ENCODE peak calls at places on chromosomes 12 and 14, in nine cellular contexts. O is choroid plexus epithelial cell; C is GM20000; E is lower leg skin; Y is CD4-positive, alpha-beta T cell; Q is AG09309; V is foreskin fibroblast; J is fibroblast of mammary gland; Z is heart left ventricle. U is an unnamed sample.

GRCh38 chr14:105249175-105250007 is 1.1 kb downstream of the BTBD6 start:
- DNase-seq in Q (no peak), V (peak), C (no peak), O (peak), J (no peak), Y (no peak), Z (no peak), E (no peak), U (peak)

GRCh38 chr12:55818886-55819285 is 1.0 kb downstream of the ORMDL2 start:
- DNase-seq in Y (no peak), Z (no peak), V (peak), C (no peak), O (no peak), J (peak), Q (no peak), E (no peak), U (no peak)

GRCh38 chr12:5511644-5512584 is 80.0 kb downstream of the NTF3 start:
- DNase-seq in J (no peak), Z (no peak), Y (no peak), Q (no peak), E (peak), C (no peak), V (peak), O (peak), U (peak)

GRCh38 chr14:69794791-69795190 is 2.2 kb downstream of the SLC10A1 start:
- DNase-seq in Z (no peak), E (no peak), O (no peak), J (no peak), V (no peak), C (no peak), Y (no peak), Q (no peak), U (no peak)

GRCh38 chr12:104533134-104533533 is 76.4 kb downstream of the CHST11 start:
- DNase-seq in Y (no peak), C (no peak), J (no peak), Z (no peak), O (no peak), Q (no peak), V (no peak), E (no peak), U (no peak)

GRCh38 chr12:132827763-132828703 is 636 bp downstream of the GOLGA3 start:
- DNase-seq in O (peak), V (peak), Z (peak), C (peak), E (peak), J (peak), Y (no peak), Q (peak), U (no peak)

GRCh38 chr14:105313381-105314286 is 914 bp upstream of the PACS2 start:
- DNase-seq in Q (no peak), Y (no peak), E (peak), Z (no peak), O (no peak), V (peak), J (no peak), C (no peak), U (peak)

GRCh38 chr14:51014625-51015024 is 70.3 kb upstream of the PYGL start:
- DNase-seq in Q (no peak), E (no peak), Y (no peak), O (no peak), Z (no peak), J (peak), V (peak), C (no peak), U (no peak)

GRCh38 chr14:95679995-95680735 is 6.1 kb upstream of the TCL1B start:
- DNase-seq in Q (no peak), E (peak), C (peak), V (no peak), Z (no peak), Y (no peak), O (no peak), J (no peak), U (no peak)

GRCh38 chr12:32568241-32568640 is 110.9 kb upstream of the DNM1L start:
- DNase-seq in J (peak), C (no peak), V (peak), O (peak), Q (peak), Y (no peak), E (no peak), Z (no peak), U (no peak)

GRCh38 chr14:88189040-88189839 is 133.8 kb downstream of the KCNK10 start:
- DNase-seq in E (no peak), V (peak), Q (peak), Y (peak), Z (peak), J (peak), C (peak), O (peak), U (peak)

GRCh38 chr12:81627336-81628189 is 131.6 kb downstream of the PPFIA2 start:
- DNase-seq in O (peak), Y (no peak), E (no peak), Z (no peak), V (peak), Q (peak), C (peak), J (peak), U (no peak)

GRCh38 chr14:67529947-67530935 is 2.8 kb upstream of the PLEKHH1 start:
- DNase-seq in O (no peak), E (no peak), J (no peak), Y (no peak), Z (no peak), V (no peak), C (no peak), Q (no peak), U (no peak)

GRCh38 chr12:55865327-55865726 is 22.6 kb upstream of the MMP19 start:
- DNase-seq in C (no peak), E (no peak), O (no peak), Z (no peak), Q (no peak), J (no peak), V (no peak), Y (no peak), U (no peak)

DNA sequence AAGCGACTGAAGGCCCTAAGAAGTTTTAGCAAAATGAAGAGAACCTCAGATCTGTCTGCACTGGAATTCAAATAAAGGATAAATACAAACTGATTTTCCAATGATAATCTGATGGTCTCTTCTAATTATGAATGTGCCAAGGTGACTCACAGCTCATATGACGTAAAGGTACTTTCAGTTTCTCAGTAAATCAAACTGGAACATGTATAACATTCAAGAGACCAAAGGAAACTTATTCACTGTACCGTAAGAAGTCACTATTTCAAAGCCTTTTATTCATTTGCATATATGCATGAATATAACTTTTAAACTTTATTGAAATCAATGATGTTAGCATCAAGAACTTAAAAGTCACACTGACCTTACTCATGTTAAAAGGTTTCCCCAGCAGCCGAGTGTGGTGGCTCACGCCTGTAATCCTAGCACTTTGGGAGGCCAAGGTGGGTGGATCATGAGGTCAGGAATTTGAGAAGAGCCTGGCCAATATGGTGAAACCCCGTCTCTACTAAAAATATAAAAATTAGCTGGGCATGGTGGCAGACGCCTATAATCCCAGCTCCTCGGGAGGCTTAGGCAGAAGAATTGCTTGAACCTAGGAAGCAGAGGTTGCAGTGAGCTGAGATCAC is 52.2 kb downstream of the ATXN2 start:
- DNase-seq in Z (no peak), E (no peak), J (peak), V (peak), C (no peak), Y (no peak), O (peak), Q (no peak), U (no peak)
- TF ChIP-seq CTCF in Z (no peak), E (no peak), J (no peak), V (no peak), C (no peak), Y (no peak), O (no peak), Q (no peak), U (no peak)

DNA sequence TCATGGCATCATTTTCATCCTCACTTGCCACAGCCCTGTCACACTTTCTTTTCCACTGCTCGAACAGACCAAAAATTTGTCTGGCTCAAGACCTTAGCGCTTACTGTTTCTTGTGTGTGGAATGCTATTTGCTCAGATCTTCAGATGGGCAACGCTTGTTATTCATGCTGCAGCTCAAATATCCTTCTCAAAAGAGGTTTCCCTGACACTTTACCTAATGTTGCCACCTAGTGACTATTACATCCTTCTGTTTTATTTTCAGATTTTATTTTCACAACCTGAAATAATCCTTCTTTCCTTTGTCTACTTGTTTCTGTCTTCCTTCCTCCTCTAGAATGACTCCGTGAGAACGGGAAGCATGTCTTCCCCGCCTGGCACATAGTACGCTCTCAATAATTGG is 5.6 kb downstream of the FBXO33 start:
- DNase-seq in C (peak), Z (no peak), O (peak), V (peak), E (no peak), J (peak), Y (no peak), Q (peak), U (no peak)
- TF ChIP-seq CTCF in C (no peak), Z (peak), O (peak), V (peak), E (no peak), J (peak), Y (peak), Q (peak), U (peak)

GRCh38 chr12:13000935-13001724 is 1.1 kb upstream of the HEBP1 start:
- DNase-seq in V (peak), E (peak), Q (no peak), Y (peak), J (peak), O (peak), C (peak), Z (peak), U (peak)
- TF ChIP-seq CTCF in V (no peak), E (no peak), Q (peak), Y (peak), J (no peak), O (peak), C (no peak), Z (peak), U (peak)

GRCh38 chr12:39805651-39806050 is 186.0 kb upstream of the ABCD2 start:
- DNase-seq in J (no peak), Y (no peak), V (no peak), O (no peak), E (no peak), Z (no peak), Q (no peak), C (no peak), U (no peak)

GRCh38 chr12:39803151-39803550 is 183.5 kb upstream of the ABCD2 start:
- DNase-seq in C (no peak), Z (no peak), Q (no peak), J (no peak), V (no peak), Y (no peak), E (no peak), O (no peak), U (no peak)

GRCh38 chr12:39804479-39805241 is 185.1 kb upstream of the ABCD2 start:
- DNase-seq in O (peak), J (peak), C (no peak), V (no peak), E (no peak), Z (no peak), Q (no peak), Y (no peak), U (no peak)

DNA sequence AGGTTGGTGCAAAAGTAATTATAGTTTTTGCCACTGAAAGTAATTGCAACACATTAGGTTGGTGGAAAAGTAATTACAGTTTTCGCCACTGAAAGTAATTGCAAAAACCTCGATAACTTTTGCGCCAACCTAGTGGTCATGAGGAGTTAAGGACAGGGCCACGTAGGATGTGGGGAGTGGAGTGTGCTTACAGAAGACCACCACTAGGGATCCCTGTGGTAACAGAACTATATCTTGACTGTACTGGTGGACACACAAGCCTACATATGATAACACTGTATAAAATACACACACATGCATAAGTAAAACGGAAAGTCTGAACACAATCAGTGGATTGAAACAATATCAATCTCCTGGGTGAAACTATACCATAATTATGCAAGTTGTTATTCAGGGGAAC is 187.4 kb upstream of the ABCD2 start:
- DNase-seq in Z (no peak), Q (no peak), O (peak), C (no peak), Y (no peak), J (peak), E (no peak), V (no peak), U (no peak)
- TF ChIP-seq CTCF in Z (no peak), Q (peak), O (peak), C (no peak), Y (no peak), J (peak), E (no peak), V (peak), U (no peak)

GRCh38 chr14:75672588-75673192 is 11.6 kb downstream of the TTLL5 start:
- DNase-seq in Y (no peak), C (no peak), V (no peak), J (no peak), O (no peak), Z (no peak), Q (no peak), E (no peak), U (no peak)

GRCh38 chr14:75673345-75673744 is 12.3 kb downstream of the TTLL5 start:
- DNase-seq in O (no peak), V (no peak), C (peak), Y (no peak), J (no peak), Q (no peak), Z (no peak), E (no peak), U (no peak)

GRCh38 chr14:75675265-75675960 is 14.4 kb downstream of the TTLL5 start:
- DNase-seq in Z (no peak), Q (no peak), O (peak), V (no peak), E (no peak), C (no peak), J (no peak), Y (no peak), U (no peak)
- TF ChIP-seq CTCF in Z (no peak), Q (no peak), O (peak), V (no peak), E (no peak), C (no peak), J (peak), Y (no peak), U (no peak)

GRCh38 chr14:100898935-100899840 is 4.3 kb downstream of the RTL1 start:
- DNase-seq in Y (no peak), C (no peak), Z (no peak), Q (no peak), V (no peak), O (peak), E (peak), J (no peak), U (no peak)

GRCh38 chr14:100902295-100902694 is 1.2 kb downstream of the RTL1 start:
- DNase-seq in E (no peak), Y (no peak), C (no peak), J (no peak), V (no peak), O (no peak), Z (no peak), Q (no peak), U (no peak)

GRCh38 chr14:100899841-100900771 is 3.4 kb downstream of the RTL1 start:
- DNase-seq in Y (no peak), Z (no peak), Q (no peak), C (no peak), E (peak), V (no peak), J (no peak), O (no peak), U (no peak)

GRCh38 chr14:100901391-100902183 is 1.9 kb downstream of the RTL1 start:
- DNase-seq in O (no peak), C (no peak), J (no peak), E (peak), Y (no peak), V (no peak), Z (no peak), Q (no peak), U (no peak)

DNA sequence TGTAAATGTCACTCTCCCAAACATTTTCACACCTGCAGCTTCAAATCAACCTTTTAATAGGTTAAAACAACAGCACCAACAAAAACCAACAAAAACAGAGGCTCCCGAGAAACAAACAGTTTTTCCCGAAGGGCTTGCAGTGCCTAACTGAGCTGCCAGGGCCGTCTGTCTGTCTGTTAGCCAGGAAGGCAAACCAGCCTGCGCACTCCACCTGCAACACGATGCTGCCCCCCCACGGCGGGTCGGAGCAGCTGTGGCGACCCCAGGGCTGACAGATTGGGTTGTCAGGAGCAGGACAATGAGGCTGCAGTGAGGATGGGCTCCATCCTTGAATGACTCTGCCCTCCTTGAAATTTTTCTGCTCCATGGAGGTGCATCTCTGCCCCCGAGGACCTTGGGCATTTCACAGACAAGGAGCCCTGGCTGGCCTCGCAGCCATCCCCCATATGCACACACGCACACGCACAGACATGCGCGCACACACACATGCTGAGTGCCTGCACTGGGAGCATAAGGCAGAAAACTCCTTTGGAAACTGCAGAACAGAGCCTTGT is 2.6 kb downstream of the RTL1 start:
- DNase-seq in Q (no peak), E (peak), O (peak), Y (no peak), Z (no peak), J (no peak), V (no peak), C (no peak), U (no peak)
- TF ChIP-seq CTCF in Q (peak), E (no peak), O (peak), Y (no peak), Z (no peak), J (peak), V (peak), C (no peak), U (peak)

U was measured in psoas muscle.